ENCODE peak calls at places on chromosomes 11 and 22, in eight cellular contexts. N is HAP-1; M is mammary epithelial cell; T is body of pancreas; G is CD8-positive, alpha-beta memory T cell; A is left lung; F is mesendoderm; X is tibial artery. E is an unnamed sample.
A peak's percentile ranks its signal among the peaks of the same experiment; 100 is the strongest.

GRCh38 chr11:123292647-123293046 is 97.6 kb upstream of the CLMP start:
- DNase-seq in F (no peak), N (no peak), G (no peak), A (no peak), X (no peak), M (peak; percentile 5), T (no peak), E (no peak)

GRCh38 chr11:790721-791564 is 1.1 kb upstream of the CEND1 start:
- DNase-seq in M (no peak), X (no peak), F (peak; percentile 59), N (no peak), A (no peak), G (no peak), T (no peak), E (peak; percentile 42)

GRCh38 chr22:24433868-24434471 is 6.6 kb downstream of the ADORA2A start:
- DNase-seq in F (no peak), N (no peak), T (peak; percentile 55), X (no peak), A (no peak), M (peak; percentile 54), G (peak; percentile 34), E (no peak)

GRCh38 chr11:59247535-59248227 is 35.0 kb upstream of the MPEG1 start:
- DNase-seq in X (peak; percentile 76), M (peak; percentile 57), N (no peak), A (peak; percentile 57), F (no peak), T (peak; percentile 56), G (no peak), E (no peak)

GRCh38 chr11:120655589-120655988 is 144.0 kb downstream of the GRIK4 start:
- DNase-seq in F (no peak), X (no peak), T (no peak), M (no peak), N (no peak), A (no peak), G (no peak), E (no peak)

GRCh38 chr11:83024270-83024854 is 47.3 kb downstream of the RAB30 start:
- DNase-seq in X (no peak), N (no peak), A (no peak), M (no peak), F (no peak), T (no peak), G (no peak), E (no peak)

GRCh38 chr22:17373839-17374238 is 4.6 kb downstream of the CECR2 start:
- DNase-seq in M (no peak), T (no peak), N (no peak), X (no peak), G (no peak), A (no peak), F (no peak), E (no peak)

GRCh38 chr11:64305691-64306562 is 603 bp downstream of the ESRRA start:
- DNase-seq in A (peak; percentile 86), G (peak; percentile 61), X (peak; percentile 54), F (peak; percentile 88), N (peak; percentile 61), T (peak; percentile 87), M (peak; percentile 51), E (peak; percentile 52)

GRCh38 chr22:25159028-25159427 is 40.6 kb upstream of the CRYBB3 start:
- DNase-seq in M (no peak), G (no peak), F (peak; percentile 25), T (no peak), N (no peak), X (no peak), A (no peak), E (peak; percentile 39)

DNA sequence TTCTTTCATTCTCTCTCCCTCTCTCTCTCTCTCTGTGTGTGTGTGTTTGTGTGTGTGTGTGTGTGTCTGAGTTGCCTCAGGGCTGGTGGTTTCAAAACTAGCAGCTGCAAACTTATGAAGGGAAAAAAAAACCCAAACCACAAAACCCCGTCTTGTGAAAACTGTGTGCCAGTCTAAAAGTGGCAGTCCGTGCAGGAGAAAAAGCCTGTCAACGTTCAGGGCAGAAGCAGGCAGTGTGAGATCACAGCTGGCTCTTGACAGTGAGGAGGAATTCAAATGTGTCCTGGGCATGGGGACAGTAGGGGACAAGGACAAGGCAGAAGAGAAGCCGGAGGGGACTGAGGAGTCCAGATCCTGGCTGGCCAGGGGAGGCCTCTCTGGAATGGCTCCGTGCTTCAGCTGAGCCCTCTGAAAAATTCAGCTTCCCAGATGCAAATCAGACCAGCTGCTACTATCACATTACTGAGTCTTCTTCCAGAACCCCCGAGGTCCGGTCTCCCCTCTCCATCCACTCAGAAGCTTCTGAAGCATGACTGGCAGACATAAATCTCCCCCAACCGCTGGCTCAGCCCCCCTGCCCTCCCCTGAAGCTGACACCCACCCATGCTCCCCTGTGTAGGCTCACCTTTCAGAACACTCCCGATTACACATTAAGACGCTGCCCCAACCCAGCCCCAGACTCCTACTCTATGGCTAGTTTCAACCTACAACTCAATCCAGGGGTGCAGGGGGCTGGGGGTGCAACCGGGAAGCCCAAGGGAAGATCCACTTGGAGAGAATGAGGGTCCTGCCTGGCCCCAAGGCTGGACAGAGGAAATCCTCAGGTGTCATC is 32.0 kb downstream of the FLI1 start:
- DNase-seq in F (no peak), G (peak; percentile 39), X (no peak), A (no peak), M (peak; percentile 68), T (peak; percentile 50), N (no peak), E (no peak)
- H3K4me3 ChIP-seq in F (no peak overlapping the region), G (peak overlapping the region; percentile 59), X (no peak overlapping the region), A (no peak overlapping the region), M (no peak overlapping the region), T (no peak overlapping the region), N (no peak overlapping the region), E (no peak overlapping the region)

DNA sequence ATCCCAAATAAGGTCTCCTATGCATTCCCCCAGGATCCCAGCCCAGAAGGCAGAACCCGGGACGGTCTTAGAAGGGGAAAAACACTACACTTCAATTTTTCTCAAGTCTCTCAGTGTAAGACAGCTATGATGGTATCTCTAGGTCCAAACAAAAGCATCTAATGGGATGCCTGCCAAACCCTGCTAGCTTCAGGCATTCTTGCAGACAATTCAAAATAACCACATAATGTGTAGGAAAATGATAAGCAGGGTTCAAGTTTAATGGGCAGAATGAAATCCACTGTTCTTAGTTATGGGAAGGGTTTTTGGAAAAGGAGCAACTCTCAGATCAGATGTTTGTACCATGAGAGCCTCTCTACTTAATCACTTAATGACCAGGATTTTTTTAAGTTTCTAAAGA is 119.8 kb upstream of the ANO1 start:
- DNase-seq in X (no peak), M (peak; percentile 37), T (no peak), A (no peak), G (no peak), F (no peak), N (no peak), E (peak; percentile 4)
- H3K4me1 ChIP-seq in X (peaks cover 12% of the 10 kb centered on the region), M (peaks cover 20% of the 10 kb centered on the region), T (no peaks in the 10 kb centered on the region), A (no peaks in the 10 kb centered on the region), G (no peaks in the 10 kb centered on the region), F (no peaks in the 10 kb centered on the region), N (no peaks in the 10 kb centered on the region), E (no peaks in the 10 kb centered on the region)

GRCh38 chr11:90220391-90220790 is 2.5 kb downstream of the CHORDC1 start:
- DNase-seq in X (no peak), M (peak; percentile 57), G (no peak), T (no peak), F (no peak), A (no peak), N (no peak), E (no peak)
- H3K4me3 ChIP-seq in X (no peak overlapping the region), M (no peak overlapping the region), G (no peak overlapping the region), T (no peak overlapping the region), F (no peak overlapping the region), A (peak overlapping the region; percentile 74), N (peak overlapping the region; percentile 88), E (peak overlapping the region; percentile 86)

DNA sequence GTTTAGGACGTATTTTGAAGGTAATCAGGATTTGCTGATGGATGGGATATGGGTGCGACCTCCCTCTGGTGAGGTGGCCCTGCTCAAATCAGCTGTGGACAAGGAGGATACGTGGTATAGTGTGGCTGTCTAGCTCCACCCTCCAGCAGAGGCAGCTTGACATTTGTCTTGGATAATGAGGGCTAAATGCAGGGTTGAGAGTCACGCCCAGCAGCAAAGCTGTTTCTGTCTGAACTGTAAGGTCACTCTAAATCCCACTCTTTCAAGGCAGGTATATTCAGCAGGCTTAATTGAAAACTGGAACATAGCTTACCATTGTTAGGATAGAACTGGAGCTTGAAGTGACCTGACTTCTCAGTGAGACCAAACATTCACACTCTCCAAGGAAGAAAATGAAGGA is 98.7 kb downstream of the SWAP70 start:
- DNase-seq in F (no peak), M (no peak), N (no peak), G (no peak), T (no peak), X (no peak), A (no peak), E (no peak)
- H3K4me1 ChIP-seq in F (peaks cover 17% of the 10 kb centered on the region), M (peaks cover 27% of the 10 kb centered on the region), N (peaks cover 28% of the 10 kb centered on the region), G (peaks cover 12% of the 10 kb centered on the region), T (peaks cover 29% of the 10 kb centered on the region), X (peaks cover 51% of the 10 kb centered on the region), A (peaks cover 25% of the 10 kb centered on the region), E (peaks cover 21% of the 10 kb centered on the region)